ENCODE peak calls at places on chromosomes 2 and 18, in four cellular contexts. A, X, E and T are unnamed samples.

GRCh38 chr2:44392338-44392943 is 30.7 kb downstream of the CAMKMT start:
- DNase-seq in X (no peak), A (peak), E (peak), T (peak)

GRCh38 chr18:666177-666576 is 8.7 kb downstream of the TYMS start:
- DNase-seq in E (no peak), X (no peak), A (no peak), T (peak)

GRCh38 chr2:183349046-183349445 is 224.8 kb downstream of the NUP35 start:
- DNase-seq in A (no peak), X (peak), E (no peak), T (no peak)

GRCh38 chr2:140085674-140086073 is 1305.5 kb upstream of the NXPH2 start:
- DNase-seq in X (no peak), E (no peak), A (no peak), T (peak)

GRCh38 chr2:42556351-42556890 is 12.0 kb upstream of the MTA3 start:
- DNase-seq in X (no peak), A (no peak), E (no peak), T (no peak)

GRCh38 chr2:71336802-71337201 is 5.2 kb downstream of the ZNF638 start:
- DNase-seq in X (no peak), A (no peak), E (no peak), T (no peak)

GRCh38 chr18:76307293-76307690 is 187.8 kb downstream of the ZNF516 start:
- DNase-seq in E (no peak), A (no peak), X (no peak), T (no peak)

GRCh38 chr2:192123847-192124246 is 70.9 kb downstream of the TMEFF2 start:
- DNase-seq in X (no peak), E (no peak), A (no peak), T (no peak)

GRCh38 chr2:45008296-45009129 is 739 bp downstream of the SIX2 start:
- DNase-seq in A (no peak), E (no peak), X (no peak), T (peak)

GRCh38 chr2:40786636-40787035 is 334.7 kb upstream of the SLC8A1 start:
- DNase-seq in A (no peak), X (no peak), E (no peak), T (no peak)

GRCh38 chr2:60453301-60453700 is 100.2 kb downstream of the BCL11A start:
- DNase-seq in A (no peak), X (no peak), E (no peak), T (no peak)

GRCh38 chr2:138493334-138493733 is 8.2 kb upstream of the SPOPL start:
- DNase-seq in X (no peak), E (no peak), A (no peak), T (no peak)

GRCh38 chr2:157336137-157336721 is 10.6 kb upstream of the ERMN start:
- DNase-seq in E (no peak), A (no peak), X (no peak), T (peak)

GRCh38 chr2:172412996-172413492 is 14.3 kb upstream of the ITGA6 start:
- DNase-seq in A (no peak), X (no peak), E (no peak), T (no peak)

GRCh38 chr2:202726070-202726469 is 91.3 kb downstream of the FAM117B start:
- DNase-seq in E (no peak), X (no peak), A (no peak), T (no peak)

GRCh38 chr2:7440985-7441384 is 523.8 kb downstream of the RNF144A start:
- DNase-seq in E (no peak), X (no peak), A (no peak), T (no peak)

GRCh38 chr2:38106420-38107182 is 30.6 kb upstream of the CYP1B1 start:
- DNase-seq in A (no peak), E (no peak), X (no peak), T (peak)

GRCh38 chr2:169018390-169018789 is 12.7 kb downstream of the ABCB11 start:
- DNase-seq in A (peak), E (no peak), X (no peak), T (no peak)

GRCh38 chr18:79917351-79918088 is 33.9 kb downstream of the SLC66A2 start:
- DNase-seq in X (no peak), A (no peak), E (no peak), T (no peak)